ENCODE peak calls at places on chromosome 1, in seven cellular contexts. R is dorsolateral prefrontal cortex, L is AG10803, Y is foreskin keratinocyte, D is left ventricle myocardium inferior, B is GM12865, C is lower leg skin. U is an unnamed sample.

GRCh38 chr1:212853658-212854057 is 4.4 kb upstream of the FLVCR1 start:
- DNase-seq in R (no peak), L (no peak), Y (no peak), D (no peak), B (no peak), C (no peak), U (no peak)

GRCh38 chr1:1345860-1346500 is 3.2 kb downstream of the DVL1 start:
- DNase-seq in R (no peak), L (no peak), Y (no peak), D (no peak), B (no peak), C (no peak), U (no peak)

GRCh38 chr1:214031267-214031650 is 43.5 kb downstream of the PROX1 start:
- DNase-seq in R (no peak), L (no peak), Y (no peak), D (peak; percentile 20), B (no peak), C (no peak), U (no peak)

GRCh38 chr1:52426391-52426790 is 22.0 kb downstream of the PRPF38A start:
- DNase-seq in R (no peak), L (peak; percentile 3), Y (peak; percentile 62), D (no peak), B (no peak), C (no peak), U (no peak)

GRCh38 chr1:112698366-112699310 is 8.3 kb downstream of the RHOC start:
- DNase-seq in R (no peak), L (no peak), Y (peak; percentile 35), D (no peak), B (no peak), C (no peak), U (no peak)

GRCh38 chr1:195717651-195718050 is 890.6 kb downstream of the KCNT2 start:
- DNase-seq in R (no peak), L (peak; percentile 49), Y (no peak), D (no peak), B (no peak), C (no peak), U (no peak)

GRCh38 chr1:92096317-92096716 is 16.2 kb downstream of the BTBD8 start:
- DNase-seq in R (no peak), L (peak; percentile 9), Y (peak; percentile 43), D (no peak), B (peak; percentile 33), C (no peak), U (no peak)

GRCh38 chr1:189431437-189431836 is 1046.2 kb downstream of the BRINP3 start:
- DNase-seq in R (no peak), L (no peak), Y (no peak), D (no peak), B (no peak), C (no peak), U (no peak)

GRCh38 chr1:11441211-11441952 is 37.6 kb upstream of the DISP3 start:
- DNase-seq in R (no peak), L (no peak), Y (no peak), D (no peak), B (no peak), C (no peak), U (no peak)

GRCh38 chr1:24864409-24864808 is 65.7 kb downstream of the RUNX3 start:
- DNase-seq in R (no peak), L (no peak), Y (no peak), D (no peak), B (no peak), C (no peak), U (no peak)

GRCh38 chr1:84406209-84406917 is 8.1 kb downstream of the DNASE2B start:
- DNase-seq in R (no peak), L (peak; percentile 13), Y (peak; percentile 56), D (no peak), B (no peak), C (no peak), U (no peak)

GRCh38 chr1:30713211-30713770 is 10.1 kb downstream of the MATN1 start:
- DNase-seq in R (no peak), L (peak; percentile 33), Y (no peak), D (no peak), B (no peak), C (no peak), U (no peak)

GRCh38 chr1:62294211-62294610 is 25.0 kb downstream of the KANK4 start:
- DNase-seq in R (peak; percentile 53), L (no peak), Y (no peak), D (no peak), B (peak; percentile 9), C (no peak), U (no peak)

GRCh38 chr1:197521118-197521739 is 253.2 kb downstream of the CRB1 start:
- DNase-seq in R (no peak), L (peak; percentile 47), Y (peak; percentile 13), D (no peak), B (peak; percentile 56), C (no peak), U (no peak)

GRCh38 chr1:232335751-232336274 is 294.1 kb downstream of the SIPA1L2 start:
- DNase-seq in R (no peak), L (no peak), Y (no peak), D (no peak), B (no peak), C (no peak), U (no peak)

GRCh38 chr1:153881764-153882163 is 41.0 kb downstream of the GATAD2B start:
- DNase-seq in R (no peak), L (peak; percentile 23), Y (no peak), D (no peak), B (no peak), C (peak; percentile 63), U (no peak)

GRCh38 chr1:97364086-97364485 is 556.7 kb downstream of the DPYD start:
- DNase-seq in R (no peak), L (peak; percentile 69), Y (peak; percentile 59), D (no peak), B (no peak), C (no peak), U (no peak)

GRCh38 chr1:172845371-172845770 is 186.5 kb downstream of the FASLG start:
- DNase-seq in R (no peak), L (peak; percentile 16), Y (no peak), D (no peak), B (peak; percentile 24), C (no peak), U (no peak)

GRCh38 chr1:64269558-64269884 is 66.1 kb downstream of the UBE2U start:
- DNase-seq in R (no peak), L (no peak), Y (no peak), D (no peak), B (no peak), C (no peak), U (no peak)

GRCh38 chr1:218330043-218330623 is 15.0 kb upstream of the TGFB2 start:
- DNase-seq in R (no peak), L (peak; percentile 45), Y (no peak), D (no peak), B (peak; percentile 33), C (no peak), U (no peak)

GRCh38 chr1:187390157-187390556 is 561.4 kb downstream of the PLA2G4A start:
- DNase-seq in R (no peak), L (no peak), Y (peak; percentile 12), D (no peak), B (no peak), C (no peak), U (no peak)

GRCh38 chr1:27725374-27726172 is at the start of gene FAM76A:
- DNase-seq in R (peak; percentile 100), L (peak; percentile 99), Y (peak; percentile 98), D (peak; percentile 100), B (peak; percentile 100), C (peak; percentile 100), U (peak; percentile 99)
- TF ChIP-seq CTCF in R (peak; percentile 79), L (peak; percentile 44), Y (peak; percentile 86), D (peak; percentile 58), B (peak; percentile 46), C (no peak), U (peak; percentile 42)

GRCh38 chr1:149927535-149928387 is at the start of gene SF3B4:
- DNase-seq in R (peak; percentile 97), L (peak; percentile 91), Y (peak; percentile 82), D (peak; percentile 97), B (peak; percentile 97), C (peak; percentile 99), U (peak; percentile 94)
- TF ChIP-seq CTCF in R (peak; percentile 61), L (no peak), Y (peak; percentile 6), D (no peak), B (no peak), C (no peak), U (no peak)

DNA sequence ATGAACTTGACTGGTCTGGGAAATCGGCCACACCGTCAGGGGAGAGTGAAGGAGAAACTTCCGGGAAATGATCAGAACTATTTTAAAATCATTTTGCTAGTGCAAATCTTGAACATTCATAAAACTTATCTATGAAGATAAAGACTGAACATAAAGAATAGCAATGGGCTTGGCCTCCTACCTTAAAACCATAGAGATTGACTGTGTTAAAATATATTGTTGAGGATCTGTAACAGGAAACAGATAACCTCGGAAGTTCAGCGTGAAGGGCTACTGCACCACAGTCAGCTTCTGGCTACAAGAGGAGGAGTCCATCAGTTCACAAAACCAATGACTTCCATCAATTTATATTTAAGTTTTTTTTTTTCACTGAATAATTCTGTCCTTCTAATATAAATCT is 127.3 kb downstream of the RGS7 start:
- DNase-seq in R (no peak), L (no peak), Y (no peak), D (no peak), B (no peak), C (no peak), U (no peak)
- TF ChIP-seq CTCF in R (no peak), L (no peak), Y (no peak), D (no peak), B (no peak), C (no peak), U (no peak)

DNA sequence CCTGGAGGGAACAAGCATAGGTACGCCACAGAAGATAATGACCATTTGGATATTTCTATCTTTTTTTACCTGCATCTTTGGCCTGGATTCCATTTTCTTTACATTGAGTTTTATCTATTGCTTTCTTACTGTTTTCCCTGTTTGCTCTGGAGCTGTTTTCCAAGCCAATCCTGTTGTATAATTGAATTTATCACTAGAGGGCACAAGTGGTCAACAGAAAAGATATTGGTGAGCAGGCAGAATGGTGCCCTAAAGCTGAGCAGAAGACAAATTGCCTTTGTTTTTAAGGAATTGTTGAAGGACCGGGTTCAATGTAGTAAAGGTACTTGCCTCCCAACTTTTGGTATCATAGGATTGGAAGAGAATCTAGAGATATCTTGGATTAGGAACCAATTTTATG is 152.8 kb downstream of the PPP1R12B start:
- DNase-seq in R (no peak), L (peak; percentile 49), Y (peak; percentile 18), D (no peak), B (peak; percentile 32), C (no peak), U (no peak)
- TF ChIP-seq CTCF in R (peak; percentile 77), L (peak; percentile 61), Y (peak; percentile 81), D (peak; percentile 62), B (peak; percentile 27), C (no peak), U (peak; percentile 79)

GRCh38 chr1:42750041-42750440 is 10.0 kb upstream of the CLDN19 start:
- DNase-seq in R (no peak), L (no peak), Y (no peak), D (no peak), B (no peak), C (peak; percentile 69), U (no peak)
- TF ChIP-seq CTCF in R (no peak), L (no peak), Y (no peak), D (no peak), B (no peak), C (no peak), U (no peak)